ENCODE peak calls at places on chromosome X, in six cellular contexts. C is A549, R is GM12878, F is SK-N-SH, O is K562, W is HepG2. S is an unnamed sample.

GRCh38 chrX:9064694-9065093 is 30.8 kb upstream of the FAM9B start:
- DNase-seq in C (no peak), R (no peak), F (no peak), O (no peak), W (no peak), S (no peak)

GRCh38 chrX:153669174-153669890 is 4.3 kb downstream of the PNCK start:
- DNase-seq in C (peak), R (no peak), F (peak), O (peak), W (no peak), S (no peak)

GRCh38 chrX:141632124-141632523 is 42.6 kb downstream of the SPANXA2 start:
- DNase-seq in C (no peak), R (no peak), F (no peak), O (no peak), W (no peak), S (no peak)

GRCh38 chrX:130555341-130555740 is 153.6 kb downstream of the RBMX2 start:
- DNase-seq in C (no peak), R (no peak), F (peak), O (no peak), W (no peak), S (no peak)

GRCh38 chrX:75746891-75747639 is 38.0 kb downstream of the MAGEE2 start:
- DNase-seq in C (peak), R (no peak), F (peak), O (no peak), W (peak), S (no peak)

GRCh38 chrX:9867753-9868152 is 81.5 kb downstream of the SHROOM2 start:
- DNase-seq in C (no peak), R (no peak), F (no peak), O (no peak), W (no peak), S (peak)

GRCh38 chrX:132708529-132708928 is 219.7 kb upstream of the MBNL3 start:
- DNase-seq in C (no peak), R (no peak), F (no peak), O (no peak), W (no peak), S (no peak)

GRCh38 chrX:154505726-154506125 is 10.3 kb downstream of the FAM3A start:
- DNase-seq in C (no peak), R (no peak), F (no peak), O (no peak), W (no peak), S (peak)

GRCh38 chrX:43940811-43941210 is 32.4 kb downstream of the NDP start:
- DNase-seq in C (no peak), R (no peak), F (no peak), O (no peak), W (no peak), S (peak)

GRCh38 chrX:102624105-102624504 is 24.8 kb downstream of the ARMCX5 start:
- DNase-seq in C (no peak), R (no peak), F (no peak), O (no peak), W (no peak), S (no peak)

GRCh38 chrX:23749576-23749975 is 6.5 kb upstream of the ACOT9 start:
- DNase-seq in C (no peak), R (no peak), F (no peak), O (no peak), W (no peak), S (no peak)

DNA sequence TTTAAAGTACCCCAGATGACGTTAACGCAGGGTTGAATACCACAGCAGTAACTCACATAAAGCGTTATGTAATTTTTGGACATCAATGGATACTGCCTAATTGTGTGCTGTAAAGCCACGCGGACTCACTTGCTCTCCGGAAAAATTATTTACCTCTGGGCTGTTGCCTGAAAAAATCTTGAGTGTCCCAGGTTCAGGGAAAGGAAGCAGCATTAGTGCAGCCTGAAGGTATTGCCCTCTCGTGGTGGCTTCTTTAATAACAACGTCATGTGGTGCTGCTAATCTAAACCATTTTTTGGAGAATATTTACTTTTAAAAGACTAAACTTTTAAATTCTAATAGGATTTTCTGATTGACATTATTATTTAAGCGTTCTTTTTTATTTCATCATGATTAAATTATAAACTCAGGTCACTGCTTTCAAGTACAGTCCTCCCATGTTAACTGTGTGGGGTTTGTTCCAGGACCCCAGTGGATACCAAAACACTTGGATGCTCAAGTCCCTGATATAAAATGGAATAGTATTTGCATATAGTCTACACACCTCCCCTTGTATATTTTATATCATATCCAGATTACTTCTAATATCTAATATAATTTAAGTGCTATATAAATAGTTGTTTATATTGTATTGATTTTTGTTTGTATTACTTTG is 384.8 kb downstream of the FAM133A start:
- DNase-seq in C (no peak), R (no peak), F (peak), O (peak), W (peak), S (no peak)
- TF ChIP-seq SMC3 in C (peak), R (peak), F (peak), O (no peak), W (no peak), S (peak)

DNA sequence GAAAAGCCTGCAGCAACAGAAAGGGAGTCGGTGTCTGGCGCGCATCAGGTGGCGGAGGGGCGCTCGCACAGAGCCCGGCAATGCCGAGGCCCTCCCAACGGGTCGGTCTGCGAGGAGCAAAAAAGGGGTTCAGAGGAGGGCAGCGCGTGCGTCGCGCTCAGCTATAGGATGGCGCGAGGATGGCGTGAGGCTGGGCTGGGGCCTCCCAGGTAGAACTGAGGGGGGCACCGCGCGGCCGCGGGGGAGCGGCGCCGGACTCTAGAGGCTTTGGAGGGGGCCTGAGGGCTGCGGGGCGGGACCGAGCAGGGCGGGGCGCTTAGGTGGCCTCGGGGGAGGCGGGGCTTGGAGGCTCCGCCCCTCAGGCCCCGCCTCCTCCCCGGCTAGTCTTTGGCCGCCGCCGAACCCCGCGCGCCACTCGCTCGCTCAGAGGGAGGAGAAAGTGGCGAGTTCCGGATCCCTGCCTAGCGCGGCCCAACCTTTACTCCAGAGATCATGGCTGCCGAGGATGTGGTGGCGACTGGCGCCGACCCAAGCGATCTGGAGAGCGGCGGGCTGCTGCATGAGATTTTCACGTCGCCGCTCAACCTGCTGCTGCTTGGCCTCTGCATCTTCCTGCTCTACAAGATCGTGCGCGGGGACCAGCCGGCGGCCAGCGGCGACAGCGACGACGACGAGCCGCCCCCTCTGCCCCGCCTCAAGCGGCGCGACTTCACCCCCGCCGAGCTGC is at the start of gene PGRMC1:
- DNase-seq in C (peak), R (peak), F (peak), O (peak), W (peak), S (peak)
- TF ChIP-seq SMC3 in C (no peak), R (no peak), F (no peak), O (no peak), W (no peak), S (no peak)

GRCh38 chrX:99266255-99266654 is 1143.8 kb downstream of the PCDH19 start:
- DNase-seq in C (no peak), R (no peak), F (no peak), O (no peak), W (no peak), S (no peak)
- TF ChIP-seq SMC3 in C (no peak), R (no peak), F (no peak), O (no peak), W (no peak), S (no peak)

DNA sequence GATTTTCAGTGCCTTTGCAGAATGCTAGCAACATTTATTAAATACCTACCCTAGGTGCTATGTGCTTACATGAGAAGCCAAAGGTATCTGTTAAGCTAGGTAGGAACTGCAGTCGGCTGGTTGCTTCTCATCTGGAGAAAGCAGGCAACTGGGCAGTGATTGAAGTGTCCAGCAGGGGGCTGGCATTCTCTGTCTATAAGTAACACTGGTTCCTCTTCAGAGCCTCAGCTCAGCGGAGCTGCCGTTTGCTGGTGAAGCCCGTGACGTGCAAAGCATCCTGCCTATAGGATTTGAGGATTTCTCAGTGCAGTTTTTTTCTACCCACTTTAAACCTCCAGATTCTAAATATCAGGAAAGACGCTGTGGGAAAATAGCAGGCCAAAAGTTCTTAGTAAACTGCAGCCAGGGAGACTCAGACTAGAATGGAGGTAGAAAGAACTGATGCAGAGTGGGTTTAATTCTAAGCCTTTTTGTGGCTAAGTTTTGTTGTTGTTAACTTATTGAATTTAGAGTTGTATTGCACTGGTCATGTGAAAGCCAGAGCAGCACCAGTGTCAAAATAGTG is at the start of gene GRPR:
- DNase-seq in C (peak), R (no peak), F (peak), O (peak), W (peak), S (peak)
- TF ChIP-seq SMC3 in C (peak), R (peak), F (peak), O (peak), W (no peak), S (peak)

GRCh38 chrX:1480082-1480785 is 27.5 kb upstream of the ASMTL start:
- DNase-seq in C (no peak), R (no peak), F (no peak), O (no peak), W (no peak), S (no peak)

GRCh38 chrX:1477229-1477628 is 24.5 kb upstream of the ASMTL start:
- DNase-seq in C (no peak), R (no peak), F (no peak), O (no peak), W (no peak), S (no peak)

GRCh38 chrX:1476682-1477081 is 24.0 kb upstream of the ASMTL start:
- DNase-seq in C (no peak), R (no peak), F (no peak), O (no peak), W (no peak), S (no peak)

GRCh38 chrX:1475881-1476280 is 23.2 kb upstream of the ASMTL start:
- DNase-seq in C (no peak), R (no peak), F (no peak), O (no peak), W (no peak), S (no peak)

GRCh38 chrX:1477801-1478458 is 25.2 kb upstream of the ASMTL start:
- DNase-seq in C (no peak), R (no peak), F (no peak), O (peak), W (no peak), S (no peak)
- TF ChIP-seq SMC3 in C (no peak), R (no peak), F (no peak), O (no peak), W (no peak), S (no peak)

DNA sequence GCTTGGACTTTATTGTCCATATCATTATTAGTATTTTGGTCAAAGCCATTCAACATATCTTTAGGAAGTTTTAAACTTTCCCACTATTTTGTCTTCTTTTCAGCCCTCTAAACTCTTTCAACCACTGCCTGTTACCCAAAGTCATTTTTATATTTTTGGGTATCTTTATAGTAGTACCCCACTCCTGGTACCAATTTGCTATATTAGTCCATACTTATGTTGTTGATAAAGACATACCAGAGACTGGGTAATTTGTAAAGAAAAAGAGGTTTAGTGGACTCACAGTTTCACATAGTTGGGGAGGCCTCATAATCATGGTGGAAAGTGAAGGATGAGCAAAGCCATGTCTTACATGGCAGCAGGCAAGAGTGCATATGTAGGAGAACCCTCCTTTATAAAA is 271.4 kb downstream of the KLHL4 start:
- DNase-seq in C (no peak), R (no peak), F (no peak), O (no peak), W (no peak), S (no peak)
- TF ChIP-seq SMC3 in C (no peak), R (no peak), F (no peak), O (no peak), W (no peak), S (no peak)

DNA sequence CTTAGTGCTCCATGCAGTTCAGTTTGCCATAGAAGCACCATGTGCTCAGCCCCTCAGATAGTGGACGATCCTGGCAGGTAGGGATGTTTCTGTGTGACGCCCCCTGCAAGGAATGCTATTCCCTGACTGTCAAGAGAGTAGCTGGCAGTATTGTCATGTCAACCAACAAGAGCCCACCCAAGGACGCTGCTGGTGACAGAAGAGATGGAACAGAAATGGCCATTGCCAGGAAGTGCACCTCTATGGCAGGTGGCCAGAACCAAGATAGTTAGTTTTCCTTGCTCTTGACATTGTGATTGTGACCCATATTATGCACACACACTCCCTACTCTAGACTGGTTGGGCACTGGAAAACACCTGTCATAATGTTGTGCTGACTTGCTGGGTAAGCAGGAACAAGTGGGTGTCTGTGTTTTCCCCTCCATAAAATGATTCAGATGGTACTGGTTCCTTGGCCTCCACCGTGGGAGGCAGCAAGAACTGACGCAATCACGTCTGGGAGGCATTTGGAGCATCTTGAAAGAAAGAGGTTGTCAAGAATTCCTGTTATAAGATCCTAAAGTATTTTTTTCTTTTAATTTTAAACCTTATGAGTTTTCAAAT is 507.9 kb downstream of the MID1IP1 start:
- DNase-seq in C (no peak), R (no peak), F (no peak), O (no peak), W (no peak), S (no peak)
- TF ChIP-seq SMC3 in C (no peak), R (no peak), F (no peak), O (no peak), W (no peak), S (no peak)

GRCh38 chrX:13256562-13256961 is 63.3 kb downstream of the ATXN3L start:
- DNase-seq in C (no peak), R (peak), F (no peak), O (no peak), W (no peak), S (no peak)
- TF ChIP-seq SMC3 in C (no peak), R (no peak), F (no peak), O (no peak), W (no peak), S (no peak)

DNA sequence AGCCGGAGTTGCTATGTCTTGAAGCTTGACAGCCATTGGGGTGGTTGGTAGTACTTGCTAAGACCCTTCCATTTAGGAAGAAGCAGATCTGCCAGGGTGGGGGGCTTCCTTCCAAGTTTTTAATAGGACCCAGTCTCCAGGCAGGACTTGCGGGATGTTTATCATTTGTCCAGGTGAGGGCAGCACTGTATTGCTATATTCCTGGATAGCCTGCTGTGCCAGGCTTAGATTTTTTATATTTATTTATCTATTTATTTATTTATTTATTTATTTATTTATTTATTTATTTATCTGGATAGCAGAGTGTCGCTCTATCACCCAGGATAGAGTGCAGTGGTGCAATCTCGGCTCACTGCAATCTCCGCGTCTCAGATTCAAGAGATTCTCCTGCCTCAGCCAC is 87.4 kb upstream of the CT45A1 start:
- DNase-seq in C (no peak), R (no peak), F (peak), O (peak), W (peak), S (no peak)
- TF ChIP-seq SMC3 in C (peak), R (no peak), F (no peak), O (no peak), W (no peak), S (no peak)